ENCODE peak calls at places on chromosomes 12 and 14, in eight cellular contexts. H is colonic mucosa, V is PC-9, M is HCT116, Z is ovary, G is GM23248, Q is Panc1, O is hepatocyte. T is an unnamed sample.

GRCh38 chr14:88554458-88555286 is at the start of gene PTPN21:
- DNase-seq in H (peak; percentile 79), V (peak; percentile 48), M (no peak), Z (peak; percentile 83), G (peak; percentile 88), Q (no peak), O (peak; percentile 91), T (peak; percentile 69)

GRCh38 chr12:61920230-61920629 is 340.0 kb upstream of the USP15 start:
- DNase-seq in H (no peak), V (no peak), M (no peak), Z (no peak), G (no peak), Q (no peak), O (no peak), T (no peak)

GRCh38 chr12:44847888-44848770 is 28.0 kb downstream of the NELL2 start:
- DNase-seq in H (no peak), V (no peak), M (no peak), Z (no peak), G (no peak), Q (no peak), O (no peak), T (no peak)

GRCh38 chr12:1474567-1475153 is 119.7 kb downstream of the FBXL14 start:
- DNase-seq in H (no peak), V (peak; percentile 47), M (peak; percentile 43), Z (no peak), G (peak; percentile 88), Q (peak; percentile 75), O (peak; percentile 25), T (no peak)

GRCh38 chr14:104680056-104680805 is 9.2 kb upstream of the INF2 start:
- DNase-seq in H (peak; percentile 74), V (peak; percentile 62), M (no peak), Z (no peak), G (peak; percentile 95), Q (no peak), O (peak; percentile 80), T (peak; percentile 55)

GRCh38 chr12:95462081-95462480 is 11.9 kb upstream of the METAP2 start:
- DNase-seq in H (no peak), V (no peak), M (no peak), Z (no peak), G (no peak), Q (no peak), O (no peak), T (no peak)

GRCh38 chr14:67335781-67336180 is 23.8 kb downstream of the ATP6V1D start:
- DNase-seq in H (no peak), V (no peak), M (peak; percentile 36), Z (no peak), G (peak; percentile 49), Q (no peak), O (peak; percentile 51), T (no peak)

GRCh38 chr12:12684375-12685106 is 11.4 kb downstream of the GPR19 start:
- DNase-seq in H (no peak), V (peak; percentile 25), M (no peak), Z (no peak), G (peak; percentile 60), Q (no peak), O (peak; percentile 66), T (no peak)

GRCh38 chr14:64705406-64706118 is 1.3 kb downstream of the PLEKHG3 start:
- DNase-seq in H (peak; percentile 60), V (no peak), M (no peak), Z (peak; percentile 53), G (peak; percentile 43), Q (no peak), O (peak; percentile 71), T (peak; percentile 59)

GRCh38 chr14:64704743-64705405 is 650 bp downstream of the PLEKHG3 start:
- DNase-seq in H (peak; percentile 57), V (no peak), M (no peak), Z (no peak), G (peak; percentile 55), Q (no peak), O (peak; percentile 52), T (peak; percentile 31)

GRCh38 chr14:64702493-64703392 is 1.5 kb upstream of the PLEKHG3 start:
- DNase-seq in H (peak; percentile 89), V (peak; percentile 90), M (no peak), Z (no peak), G (no peak), Q (no peak), O (peak; percentile 84), T (peak; percentile 44)

GRCh38 chr14:64703393-64704144 is 655 bp upstream of the PLEKHG3 start:
- DNase-seq in H (no peak), V (no peak), M (no peak), Z (no peak), G (peak; percentile 29), Q (no peak), O (no peak), T (no peak)

DNA sequence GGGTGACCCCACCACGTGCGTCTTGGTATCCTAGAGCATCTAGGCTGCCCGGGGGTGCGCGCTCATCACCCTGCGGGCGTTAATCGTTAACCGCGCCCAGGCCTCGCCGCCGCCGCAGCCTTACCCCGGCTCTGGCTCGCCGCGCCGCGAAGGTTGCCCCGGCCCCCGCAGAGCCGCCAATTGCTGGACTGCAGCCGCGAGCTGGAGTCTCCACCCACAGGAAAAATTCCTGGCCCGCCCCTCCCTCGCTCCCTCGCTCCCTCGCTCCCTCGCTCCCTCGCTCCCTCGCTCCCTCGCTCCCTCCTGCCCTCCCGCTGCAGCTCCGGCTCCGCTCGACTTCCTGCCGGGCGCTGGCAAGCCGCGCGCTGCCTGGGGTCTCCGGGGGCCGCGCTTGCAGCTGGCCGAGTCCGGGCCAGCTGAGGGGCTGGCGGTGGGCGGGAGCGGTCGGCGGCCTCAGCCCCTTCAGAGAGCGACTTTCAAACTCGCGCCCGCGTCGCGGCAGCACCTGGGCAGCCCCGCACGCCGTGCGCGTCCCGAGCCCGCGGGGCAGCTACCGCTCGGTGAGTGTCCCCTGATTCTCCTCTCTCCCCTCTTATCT is at the start of gene PLEKHG3:
- DNase-seq in H (peak; percentile 89), V (peak; percentile 88), M (no peak), Z (peak; percentile 86), G (peak; percentile 82), Q (no peak), O (peak; percentile 95), T (peak; percentile 86)
- H3K4me1 ChIP-seq in H (peaks cover 15% of the 10 kb centered on the region), V (peaks cover 69% of the 10 kb centered on the region), M (peaks cover 46% of the 10 kb centered on the region), Z (peaks cover 29% of the 10 kb centered on the region), G (peaks cover 10% of the 10 kb centered on the region), Q (peaks cover 44% of the 10 kb centered on the region), O (peaks cover 50% of the 10 kb centered on the region), T (peaks cover 4% of the 10 kb centered on the region)

DNA sequence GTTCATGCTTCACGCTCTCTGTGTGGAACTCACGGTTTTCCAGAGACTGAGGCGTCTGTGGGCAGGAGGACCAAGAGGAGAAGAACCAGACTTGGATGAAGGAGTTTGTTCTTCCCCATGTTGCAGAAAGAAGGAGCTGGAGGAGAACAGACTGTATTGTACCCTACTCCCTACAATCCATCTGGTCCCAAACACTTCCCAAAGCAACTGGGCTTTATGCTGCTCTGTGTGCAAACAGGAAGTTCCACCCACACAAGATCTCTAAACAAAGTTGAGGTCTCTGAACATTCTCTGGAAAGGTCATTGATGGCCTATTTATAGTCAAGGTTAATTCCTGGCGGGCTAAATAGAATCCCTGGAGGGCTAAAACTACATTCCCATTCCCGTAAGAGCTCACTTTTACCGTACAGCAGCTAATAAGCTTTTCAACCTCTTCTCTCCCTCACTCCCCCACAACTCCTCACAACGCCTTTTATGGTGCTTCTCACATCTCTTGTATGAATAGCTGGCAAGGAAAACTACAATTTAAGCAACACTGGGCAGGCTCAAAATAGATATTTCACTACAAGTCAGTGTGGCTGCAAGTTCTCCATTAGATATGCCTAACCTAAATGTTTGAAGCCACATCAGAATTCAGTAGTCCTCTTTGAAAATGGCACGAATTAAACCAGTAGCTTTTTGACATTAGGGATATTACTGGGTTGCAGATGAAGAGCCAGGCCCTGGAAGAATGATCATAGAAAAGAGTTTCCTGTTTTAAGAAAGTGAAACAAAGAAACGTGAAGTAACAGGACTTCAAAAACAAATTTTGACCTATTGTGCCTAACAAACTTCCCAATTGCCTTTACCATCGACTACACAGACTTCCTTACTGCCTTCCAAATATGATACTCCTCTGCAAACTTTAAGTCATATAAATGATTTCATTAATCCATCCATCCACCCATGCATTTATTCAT is at the start of gene A2M:
- DNase-seq in H (no peak), V (no peak), M (no peak), Z (no peak), G (peak; percentile 24), Q (no peak), O (peak; percentile 19), T (peak; percentile 51)
- H3K27ac ChIP-seq in H (peak within 1 kb of the TSS; percentile 77), V (no peak within 1 kb of the TSS), M (no peak within 1 kb of the TSS), Z (no peak within 1 kb of the TSS), G (no peak within 1 kb of the TSS), Q (no peak within 1 kb of the TSS), O (peak within 1 kb of the TSS; percentile 4), T (peak within 1 kb of the TSS; percentile 94)

GRCh38 chr12:120998435-120998834 is 17.9 kb downstream of the C12orf43 start:
- DNase-seq in H (no peak), V (no peak), M (no peak), Z (no peak), G (no peak), Q (no peak), O (no peak), T (no peak)

GRCh38 chr12:121001841-121002483 is 14.3 kb downstream of the C12orf43 start:
- DNase-seq in H (no peak), V (no peak), M (no peak), Z (no peak), G (no peak), Q (no peak), O (no peak), T (no peak)

GRCh38 chr12:121001060-121001459 is 15.2 kb downstream of the C12orf43 start:
- DNase-seq in H (no peak), V (no peak), M (no peak), Z (no peak), G (no peak), Q (no peak), O (no peak), T (no peak)

GRCh38 chr12:120999191-121000120 is 16.8 kb downstream of the C12orf43 start:
- DNase-seq in H (no peak), V (no peak), M (no peak), Z (no peak), G (peak; percentile 38), Q (no peak), O (no peak), T (no peak)

DNA sequence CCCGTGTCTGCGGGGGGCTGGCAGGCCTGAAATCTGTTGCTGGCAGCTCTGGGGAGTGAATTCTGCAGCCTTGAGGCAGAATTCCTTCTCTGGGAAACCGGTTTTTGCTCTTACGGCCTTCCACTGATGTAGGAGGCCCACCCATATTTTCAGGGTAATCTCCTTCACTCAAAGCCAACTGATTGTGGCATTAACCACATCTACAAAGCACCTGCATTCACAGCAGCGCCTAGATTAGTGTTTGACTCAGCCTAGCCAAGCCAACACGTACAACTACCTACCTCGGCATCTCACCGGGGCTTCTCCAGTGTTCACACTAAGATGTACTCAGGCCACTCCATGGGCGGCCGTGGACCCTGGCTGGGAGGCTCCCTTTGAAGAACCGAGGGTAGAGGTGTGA is 15.8 kb downstream of the C12orf43 start:
- DNase-seq in H (no peak), V (no peak), M (no peak), Z (no peak), G (no peak), Q (no peak), O (no peak), T (no peak)
- H3K4me1 ChIP-seq in H (no peaks in the 10 kb centered on the region), V (no peaks in the 10 kb centered on the region), M (no peaks in the 10 kb centered on the region), Z (no peaks in the 10 kb centered on the region), G (no peaks in the 10 kb centered on the region), Q (no peaks in the 10 kb centered on the region), O (no peaks in the 10 kb centered on the region), T (no peaks in the 10 kb centered on the region)

DNA sequence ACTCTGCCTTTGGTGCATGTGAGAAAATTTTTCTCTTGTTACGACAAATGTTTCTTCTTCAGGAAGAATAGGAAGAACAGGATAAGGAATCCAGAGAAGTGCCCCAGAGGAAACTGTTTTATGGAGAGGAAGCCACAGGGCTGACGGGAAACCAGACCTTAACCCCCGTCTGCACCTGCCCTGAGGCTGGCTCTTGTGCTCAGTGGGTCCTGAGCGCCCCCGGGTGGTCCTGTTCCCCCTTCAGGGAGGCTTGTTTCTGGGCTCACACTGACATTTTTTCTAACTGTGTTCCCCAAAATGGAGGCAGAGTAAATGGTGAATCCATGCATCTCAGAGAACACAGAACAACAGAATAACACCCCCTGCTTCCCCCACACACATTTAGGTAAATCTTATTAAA is 691.8 kb downstream of the TMEM121 start:
- DNase-seq in H (no peak), V (no peak), M (no peak), Z (no peak), G (no peak), Q (no peak), O (no peak), T (no peak)
- H3K27ac ChIP-seq in H (no peak overlapping the region), V (no peak overlapping the region), M (no peak overlapping the region), Z (no peak overlapping the region), G (no peak overlapping the region), Q (no peak overlapping the region), O (no peak overlapping the region), T (no peak overlapping the region)

T was measured in uterus.